ENCODE peak calls at places on chromosomes 1 and 21, in nine cellular contexts. One of them, this sample, is unnamed.

GRCh38 chr1:201598973-201599372 is 60.0 kb downstream of the NAV1 start:
- DNase-seq in stimulated activated CD4-positive, alpha-beta T cell treated with anti-CD3 and anti-CD28 coated beads, Interleukin-2, amount 100 ng/mL, for 24 hours: no peak
- DNase-seq in HTR-8/SVneo: no peak
- DNase-seq in CD8-positive, alpha-beta memory T cell: no peak
- DNase-seq in non-pigmented ciliary epithelial cell: no peak
- DNase-seq in NCI-H69: no peak
- DNase-seq in choroid plexus epithelial cell: no peak
- DNase-seq in activated CD4-positive, alpha-beta T cell treated with anti-CD3 and anti-CD28 coated beads, Interleukin-2, amount 50 U/mL, for 24 hours: no peak
- DNase-seq in KBM-7: no peak
- DNase-seq in this sample: no peak

GRCh38 chr1:36838866-36839265 is 195.4 kb downstream of the GRIK3 start:
- DNase-seq in CD8-positive, alpha-beta memory T cell: no peak
- DNase-seq in HTR-8/SVneo: no peak
- DNase-seq in NCI-H69: no peak
- DNase-seq in stimulated activated CD4-positive, alpha-beta T cell treated with anti-CD3 and anti-CD28 coated beads, Interleukin-2, amount 100 ng/mL, for 24 hours: no peak
- DNase-seq in activated CD4-positive, alpha-beta T cell treated with anti-CD3 and anti-CD28 coated beads, Interleukin-2, amount 50 U/mL, for 24 hours: no peak
- DNase-seq in KBM-7: no peak
- DNase-seq in choroid plexus epithelial cell: no peak
- DNase-seq in non-pigmented ciliary epithelial cell: no peak
- DNase-seq in this sample: no peak

GRCh38 chr1:161839591-161839990 is 73.5 kb downstream of the ATF6 start:
- DNase-seq in KBM-7: no peak
- DNase-seq in CD8-positive, alpha-beta memory T cell: no peak
- DNase-seq in activated CD4-positive, alpha-beta T cell treated with anti-CD3 and anti-CD28 coated beads, Interleukin-2, amount 50 U/mL, for 24 hours: no peak
- DNase-seq in stimulated activated CD4-positive, alpha-beta T cell treated with anti-CD3 and anti-CD28 coated beads, Interleukin-2, amount 100 ng/mL, for 24 hours: no peak
- DNase-seq in choroid plexus epithelial cell: no peak
- DNase-seq in NCI-H69: no peak
- DNase-seq in non-pigmented ciliary epithelial cell: no peak
- DNase-seq in HTR-8/SVneo: no peak
- DNase-seq in this sample: no peak

GRCh38 chr21:15084668-15085067 is 19.9 kb upstream of the NRIP1 start:
- DNase-seq in activated CD4-positive, alpha-beta T cell treated with anti-CD3 and anti-CD28 coated beads, Interleukin-2, amount 50 U/mL, for 24 hours: no peak
- DNase-seq in NCI-H69: no peak
- DNase-seq in HTR-8/SVneo: no peak
- DNase-seq in CD8-positive, alpha-beta memory T cell: no peak
- DNase-seq in KBM-7: no peak
- DNase-seq in stimulated activated CD4-positive, alpha-beta T cell treated with anti-CD3 and anti-CD28 coated beads, Interleukin-2, amount 100 ng/mL, for 24 hours: no peak
- DNase-seq in non-pigmented ciliary epithelial cell: no peak
- DNase-seq in choroid plexus epithelial cell: no peak
- DNase-seq in this sample: peak; percentile 57

GRCh38 chr1:178283409-178283808 is 189.5 kb downstream of the RASAL2 start:
- DNase-seq in activated CD4-positive, alpha-beta T cell treated with anti-CD3 and anti-CD28 coated beads, Interleukin-2, amount 50 U/mL, for 24 hours: no peak
- DNase-seq in KBM-7: peak; percentile 85
- DNase-seq in NCI-H69: peak; percentile 39
- DNase-seq in HTR-8/SVneo: no peak
- DNase-seq in non-pigmented ciliary epithelial cell: no peak
- DNase-seq in stimulated activated CD4-positive, alpha-beta T cell treated with anti-CD3 and anti-CD28 coated beads, Interleukin-2, amount 100 ng/mL, for 24 hours: no peak
- DNase-seq in CD8-positive, alpha-beta memory T cell: no peak
- DNase-seq in choroid plexus epithelial cell: peak; percentile 95
- DNase-seq in this sample: peak; percentile 70

GRCh38 chr1:214637722-214638473 is 34.9 kb downstream of the CENPF start:
- DNase-seq in activated CD4-positive, alpha-beta T cell treated with anti-CD3 and anti-CD28 coated beads, Interleukin-2, amount 50 U/mL, for 24 hours: no peak
- DNase-seq in KBM-7: peak; percentile 45
- DNase-seq in choroid plexus epithelial cell: peak; percentile 82
- DNase-seq in CD8-positive, alpha-beta memory T cell: peak; percentile 6
- DNase-seq in non-pigmented ciliary epithelial cell: no peak
- DNase-seq in NCI-H69: peak; percentile 54
- DNase-seq in HTR-8/SVneo: peak; percentile 27
- DNase-seq in stimulated activated CD4-positive, alpha-beta T cell treated with anti-CD3 and anti-CD28 coated beads, Interleukin-2, amount 100 ng/mL, for 24 hours: no peak
- DNase-seq in this sample: peak; percentile 79

GRCh38 chr1:93578911-93579825 is 102.5 kb downstream of the BCAR3 start:
- DNase-seq in stimulated activated CD4-positive, alpha-beta T cell treated with anti-CD3 and anti-CD28 coated beads, Interleukin-2, amount 100 ng/mL, for 24 hours: no peak
- DNase-seq in HTR-8/SVneo: no peak
- DNase-seq in non-pigmented ciliary epithelial cell: no peak
- DNase-seq in choroid plexus epithelial cell: no peak
- DNase-seq in NCI-H69: peak; percentile 46
- DNase-seq in CD8-positive, alpha-beta memory T cell: no peak
- DNase-seq in KBM-7: no peak
- DNase-seq in activated CD4-positive, alpha-beta T cell treated with anti-CD3 and anti-CD28 coated beads, Interleukin-2, amount 50 U/mL, for 24 hours: no peak
- DNase-seq in this sample: no peak

GRCh38 chr1:232486454-232487202 is 143.3 kb downstream of the SIPA1L2 start:
- DNase-seq in NCI-H69: no peak
- DNase-seq in activated CD4-positive, alpha-beta T cell treated with anti-CD3 and anti-CD28 coated beads, Interleukin-2, amount 50 U/mL, for 24 hours: no peak
- DNase-seq in HTR-8/SVneo: no peak
- DNase-seq in choroid plexus epithelial cell: peak; percentile 50
- DNase-seq in non-pigmented ciliary epithelial cell: no peak
- DNase-seq in stimulated activated CD4-positive, alpha-beta T cell treated with anti-CD3 and anti-CD28 coated beads, Interleukin-2, amount 100 ng/mL, for 24 hours: no peak
- DNase-seq in CD8-positive, alpha-beta memory T cell: no peak
- DNase-seq in KBM-7: no peak
- DNase-seq in this sample: peak; percentile 17

GRCh38 chr1:9293512-9294439 is 1.1 kb downstream of the SPSB1 start:
- DNase-seq in activated CD4-positive, alpha-beta T cell treated with anti-CD3 and anti-CD28 coated beads, Interleukin-2, amount 50 U/mL, for 24 hours: no peak
- DNase-seq in non-pigmented ciliary epithelial cell: no peak
- DNase-seq in stimulated activated CD4-positive, alpha-beta T cell treated with anti-CD3 and anti-CD28 coated beads, Interleukin-2, amount 100 ng/mL, for 24 hours: peak; percentile 51
- DNase-seq in KBM-7: peak; percentile 42
- DNase-seq in HTR-8/SVneo: no peak
- DNase-seq in CD8-positive, alpha-beta memory T cell: peak; percentile 28
- DNase-seq in NCI-H69: peak; percentile 11
- DNase-seq in choroid plexus epithelial cell: peak; percentile 50
- DNase-seq in this sample: no peak

GRCh38 chr1:64933296-64934070 is 32.9 kb downstream of the JAK1 start:
- DNase-seq in CD8-positive, alpha-beta memory T cell: no peak
- DNase-seq in choroid plexus epithelial cell: peak; percentile 95
- DNase-seq in stimulated activated CD4-positive, alpha-beta T cell treated with anti-CD3 and anti-CD28 coated beads, Interleukin-2, amount 100 ng/mL, for 24 hours: no peak
- DNase-seq in HTR-8/SVneo: no peak
- DNase-seq in non-pigmented ciliary epithelial cell: peak; percentile 91
- DNase-seq in NCI-H69: no peak
- DNase-seq in activated CD4-positive, alpha-beta T cell treated with anti-CD3 and anti-CD28 coated beads, Interleukin-2, amount 50 U/mL, for 24 hours: no peak
- DNase-seq in KBM-7: peak; percentile 65
- DNase-seq in this sample: peak; percentile 97

GRCh38 chr21:26736449-26736848 is 108.8 kb downstream of the ADAMTS1 start:
- DNase-seq in activated CD4-positive, alpha-beta T cell treated with anti-CD3 and anti-CD28 coated beads, Interleukin-2, amount 50 U/mL, for 24 hours: no peak
- DNase-seq in KBM-7: no peak
- DNase-seq in stimulated activated CD4-positive, alpha-beta T cell treated with anti-CD3 and anti-CD28 coated beads, Interleukin-2, amount 100 ng/mL, for 24 hours: no peak
- DNase-seq in non-pigmented ciliary epithelial cell: no peak
- DNase-seq in choroid plexus epithelial cell: peak; percentile 13
- DNase-seq in CD8-positive, alpha-beta memory T cell: no peak
- DNase-seq in NCI-H69: no peak
- DNase-seq in HTR-8/SVneo: no peak
- DNase-seq in this sample: no peak

GRCh38 chr1:159509440-159510222 is 26.2 kb downstream of the OR10J5 start:
- DNase-seq in KBM-7: no peak
- DNase-seq in activated CD4-positive, alpha-beta T cell treated with anti-CD3 and anti-CD28 coated beads, Interleukin-2, amount 50 U/mL, for 24 hours: no peak
- DNase-seq in NCI-H69: no peak
- DNase-seq in CD8-positive, alpha-beta memory T cell: no peak
- DNase-seq in choroid plexus epithelial cell: no peak
- DNase-seq in stimulated activated CD4-positive, alpha-beta T cell treated with anti-CD3 and anti-CD28 coated beads, Interleukin-2, amount 100 ng/mL, for 24 hours: no peak
- DNase-seq in HTR-8/SVneo: no peak
- DNase-seq in non-pigmented ciliary epithelial cell: no peak
- DNase-seq in this sample: no peak